ENCODE peak calls at places on chromosomes 11 and 22, in seven cellular contexts. L is psoas muscle; T is sigmoid colon; S is stimulated activated CD4-positive, alpha-beta T cell treated with anti-CD3 and anti-CD28 coated beads, Interleukin-1b, Interleukin-23, amount 100 ng/mL, for 24 hours; I is IMR-90; Z is stimulated activated CD8-positive, alpha-beta memory T cell treated with anti-CD3 and anti-CD28 coated beads, Interleukin-7, amount 100 ng/mL, for 24 hours; C is Peyer's patch. O is an unnamed sample.

GRCh38 chr22:44689173-44689572 is 12.8 kb upstream of the PRR5 start:
- DNase-seq in Z (no peak), L (no peak), S (no peak), T (no peak), I (peak), C (no peak), O (no peak)

GRCh38 chr11:116736763-116737162 is 36.0 kb downstream of the BUD13 start:
- DNase-seq in I (no peak), L (no peak), S (no peak), T (no peak), C (no peak), Z (no peak), O (no peak)

GRCh38 chr22:24813861-24814770 is 8.1 kb downstream of the SGSM1 start:
- DNase-seq in T (no peak), L (no peak), S (no peak), I (no peak), C (no peak), Z (no peak), O (no peak)

GRCh38 chr22:49934144-49934890 is 15.9 kb downstream of the CRELD2 start:
- DNase-seq in T (peak), C (peak), Z (no peak), S (no peak), I (peak), L (peak), O (peak)

GRCh38 chr11:47992959-47993820 is 12.8 kb downstream of the PTPRJ start:
- DNase-seq in S (no peak), C (no peak), T (no peak), L (no peak), I (peak), Z (no peak), O (no peak)

GRCh38 chr11:123429851-123430735 is at the start of gene GRAMD1B:
- DNase-seq in C (peak), T (no peak), S (peak), I (peak), L (peak), Z (peak), O (peak)

GRCh38 chr22:37267128-37267587 is 15.2 kb upstream of the CYTH4 start:
- DNase-seq in T (no peak), C (peak), Z (peak), S (peak), I (no peak), L (no peak), O (peak)

GRCh38 chr11:41431784-41432183 is 27.7 kb downstream of the LRRC4C start:
- DNase-seq in L (no peak), I (no peak), Z (no peak), S (no peak), C (no peak), T (no peak), O (no peak)

GRCh38 chr11:79152511-79152910 is 288.3 kb downstream of the TENM4 start:
- DNase-seq in T (no peak), Z (no peak), I (no peak), C (no peak), L (no peak), S (no peak), O (no peak)

GRCh38 chr11:126647735-126648134 is 292.2 kb downstream of the ST3GAL4 start:
- DNase-seq in C (no peak), I (peak), L (no peak), S (no peak), Z (no peak), T (no peak), O (no peak)

GRCh38 chr11:111526501-111526900 is 11.9 kb downstream of the HOATZ start:
- DNase-seq in Z (no peak), I (peak), S (no peak), T (no peak), L (no peak), C (no peak), O (no peak)

GRCh38 chr22:39482768-39483167 is 19.3 kb upstream of the MIEF1 start:
- DNase-seq in C (no peak), S (no peak), L (no peak), Z (no peak), T (no peak), I (peak), O (no peak)

GRCh38 chr11:8333431-8334401 is 70.0 kb upstream of the LMO1 start:
- DNase-seq in T (no peak), C (no peak), L (no peak), I (no peak), S (no peak), Z (no peak), O (no peak)

GRCh38 chr11:111301004-111301839 is 2.9 kb downstream of the POU2AF3 start:
- DNase-seq in C (no peak), S (no peak), L (no peak), Z (no peak), I (no peak), T (no peak), O (no peak)

GRCh38 chr22:20433686-20434241 is 3.9 kb downstream of the SCARF2 start:
- DNase-seq in I (no peak), C (no peak), L (no peak), T (peak), Z (no peak), S (no peak), O (peak)

GRCh38 chr11:123577081-123577598 is 77.3 kb downstream of the SCN3B start:
- DNase-seq in Z (peak), T (no peak), I (peak), C (peak), S (peak), L (peak), O (peak)

GRCh38 chr22:27181537-27181936 is 524.1 kb downstream of the MIAT start:
- DNase-seq in Z (no peak), T (no peak), C (no peak), S (no peak), L (no peak), I (no peak), O (no peak)

GRCh38 chr11:126159719-126160344 is 51.6 kb downstream of the RPUSD4 start:
- DNase-seq in Z (no peak), I (no peak), S (no peak), C (no peak), T (no peak), L (no peak), O (no peak)

GRCh38 chr11:14269956-14270355 is 89.0 kb downstream of the RRAS2 start:
- DNase-seq in S (no peak), L (no peak), Z (no peak), I (no peak), C (no peak), T (no peak), O (no peak)

GRCh38 chr11:6576471-6577373 is 26.7 kb downstream of the RRP8 start:
- DNase-seq in T (peak), S (no peak), Z (no peak), L (no peak), C (no peak), I (peak), O (no peak)

GRCh38 chr22:27456696-27457503 is 344.7 kb downstream of the MN1 start:
- DNase-seq in T (no peak), L (no peak), C (no peak), Z (no peak), S (no peak), I (peak), O (no peak)

GRCh38 chr22:44711236-44711560 is 9.2 kb downstream of the PRR5 start:
- DNase-seq in Z (no peak), T (no peak), I (no peak), L (no peak), S (no peak), C (no peak), O (no peak)

GRCh38 chr22:19419086-19419463 is 12.5 kb downstream of the HIRA start:
- DNase-seq in S (no peak), L (no peak), T (no peak), I (no peak), C (peak), Z (no peak), O (no peak)

GRCh38 chr22:26892401-26893033 is 235.1 kb downstream of the MIAT start:
- DNase-seq in L (no peak), Z (no peak), C (no peak), I (no peak), T (peak), S (no peak), O (no peak)

GRCh38 chr11:38718659-38719058 is 2120.6 kb upstream of the RAG2 start:
- DNase-seq in L (no peak), Z (no peak), T (no peak), I (no peak), C (no peak), S (no peak), O (no peak)

GRCh38 chr11:31628111-31628510 is 118.5 kb downstream of the ELP4 start:
- DNase-seq in T (no peak), L (no peak), S (no peak), C (no peak), I (no peak), Z (no peak), O (no peak)

GRCh38 chr22:49395617-49396016 is 432.1 kb downstream of the BRD1 start:
- DNase-seq in I (no peak), T (peak), C (peak), S (no peak), Z (no peak), L (no peak), O (no peak)

GRCh38 chr11:116224154-116224888 is 548.5 kb downstream of the BUD13 start:
- DNase-seq in Z (peak), I (peak), S (peak), L (peak), T (no peak), C (peak), O (peak)

GRCh38 chr11:57638005-57638760 is 11.5 kb downstream of the YPEL4 start:
- DNase-seq in T (peak), I (peak), S (no peak), C (no peak), Z (no peak), L (peak), O (peak)

GRCh38 chr22:29820941-29821789 is 16.9 kb downstream of the ASCC2 start:
- DNase-seq in Z (no peak), S (no peak), I (peak), L (peak), C (peak), T (peak), O (peak)

GRCh38 chr11:125085301-125086081 is 22.4 kb downstream of the SLC37A2 start:
- DNase-seq in L (no peak), I (no peak), S (no peak), C (no peak), Z (no peak), T (peak), O (no peak)

GRCh38 chr11:130606181-130606580 is 157.7 kb downstream of the ADAMTS15 start:
- DNase-seq in T (no peak), S (no peak), C (no peak), I (no peak), Z (no peak), L (no peak), O (no peak)

GRCh38 chr11:18455686-18456372 is at the start of gene LDHAL6A:
- DNase-seq in S (no peak), I (no peak), C (no peak), L (no peak), T (no peak), Z (no peak), O (no peak)